ENCODE peak calls at places on chromosomes 2 and 18, in four cellular contexts. H is NCI-H2081, O is coronary artery, I is AG08395. Z is an unnamed sample.

GRCh38 chr2:191382801-191383200 is 137.6 kb downstream of the MYO1B start:
- DNase-seq in I (no peak), H (peak; percentile 4), O (no peak), Z (no peak)

GRCh38 chr2:200847939-200848338 is 16.5 kb downstream of the CLK1 start:
- DNase-seq in I (no peak), O (no peak), H (no peak), Z (no peak)

GRCh38 chr2:168722592-168722991 is 79.8 kb upstream of the NOSTRIN start:
- DNase-seq in I (peak; percentile 30), H (no peak), O (no peak), Z (peak; percentile 85)

GRCh38 chr2:43897492-43897891 is 58.7 kb downstream of the ABCG8 start:
- DNase-seq in I (no peak), O (no peak), H (no peak), Z (no peak)

GRCh38 chr2:4763009-4763408 is 929.2 kb upstream of the SOX11 start:
- DNase-seq in I (no peak), O (no peak), H (peak; percentile 76), Z (no peak)

GRCh38 chr18:4755848-4756247 is 300.7 kb upstream of the DLGAP1 start:
- DNase-seq in I (no peak), O (no peak), H (no peak), Z (no peak)

GRCh38 chr18:24539866-24540604 is 79.6 kb downstream of the HRH4 start:
- DNase-seq in O (no peak), I (no peak), H (no peak), Z (no peak)

GRCh38 chr18:32349728-32350395 is 120.8 kb downstream of the GAREM1 start:
- DNase-seq in H (no peak), I (peak; percentile 69), O (peak; percentile 82), Z (peak; percentile 90)

GRCh38 chr18:59634096-59634495 is 63.1 kb downstream of the CCBE1 start:
- DNase-seq in O (no peak), H (no peak), I (no peak), Z (no peak)

GRCh38 chr18:435940-436339 is 64.6 kb downstream of the COLEC12 start:
- DNase-seq in O (no peak), I (no peak), H (no peak), Z (no peak)

GRCh38 chr2:2010266-2010665 is 266.0 kb upstream of the PXDN start:
- DNase-seq in O (no peak), H (no peak), I (no peak), Z (no peak)

GRCh38 chr2:217669831-217670230 is 333.0 kb downstream of the TNS1 start:
- DNase-seq in H (no peak), I (no peak), O (no peak), Z (no peak)

GRCh38 chr2:105409717-105410116 is 10.9 kb upstream of the FHL2 start:
- DNase-seq in O (peak; percentile 95), I (peak; percentile 95), H (no peak), Z (peak; percentile 92)

GRCh38 chr2:238926761-238927611 is 79.1 kb downstream of the TWIST2 start:
- DNase-seq in H (no peak), O (no peak), I (no peak), Z (no peak)

GRCh38 chr2:19559596-19560240 is 201.3 kb upstream of the OSR1 start:
- DNase-seq in H (no peak), O (no peak), I (no peak), Z (no peak)

GRCh38 chr2:111652681-111653080 is 231.3 kb downstream of the ANAPC1 start:
- DNase-seq in O (no peak), I (no peak), H (no peak), Z (no peak)

GRCh38 chr2:204950695-204951094 is 405.4 kb downstream of the PARD3B start:
- DNase-seq in H (no peak), O (no peak), I (peak; percentile 32), Z (peak; percentile 21)

GRCh38 chr2:234178309-234179030 is 128.0 kb downstream of the SPP2 start:
- DNase-seq in O (no peak), I (peak; percentile 9), H (no peak), Z (peak; percentile 65)

GRCh38 chr2:103435010-103435409 is 673.2 kb downstream of the TMEM182 start:
- DNase-seq in H (no peak), O (no peak), I (no peak), Z (no peak)

GRCh38 chr2:60413819-60414178 is 139.7 kb downstream of the BCL11A start:
- DNase-seq in H (no peak), O (no peak), I (no peak), Z (no peak)

GRCh38 chr2:17878222-17879136 is at the start of gene KCNS3:
- DNase-seq in I (peak; percentile 81), H (peak; percentile 33), O (no peak), Z (peak; percentile 34)

GRCh38 chr2:163735692-163736432 is at the start of gene FIGN:
- DNase-seq in I (peak; percentile 89), O (peak; percentile 87), H (peak; percentile 74), Z (peak; percentile 95)

GRCh38 chr2:229633546-229633945 is 80.8 kb downstream of the DNER start:
- DNase-seq in I (no peak), H (no peak), O (no peak), Z (no peak)

GRCh38 chr2:19801367-19802087 is 100.3 kb downstream of the TTC32 start:
- DNase-seq in O (peak; percentile 96), I (peak; percentile 96), H (no peak), Z (peak; percentile 98)